ENCODE peak calls at places on chromosomes 4 and X, in eight cellular contexts. One of them, this sample, is unnamed.

GRCh38 chr4:105963461-105964400 is 68.5 kb downstream of the NPNT start:
- DNase-seq in fibroblast of lung: no peak
- DNase-seq in HCT116: peak; percentile 24
- DNase-seq in HepG2: no peak
- DNase-seq in OCI-LY7: no peak
- DNase-seq in GM23338: no peak
- DNase-seq in PC-3: peak; percentile 52
- DNase-seq in mesendoderm: no peak
- DNase-seq in this sample: peak; percentile 18

GRCh38 chrX:43595931-43596330 is 60.2 kb upstream of the MAOA start:
- DNase-seq in OCI-LY7: no peak
- DNase-seq in PC-3: no peak
- DNase-seq in HepG2: no peak
- DNase-seq in fibroblast of lung: peak; percentile 62
- DNase-seq in HCT116: no peak
- DNase-seq in GM23338: no peak
- DNase-seq in mesendoderm: no peak
- DNase-seq in this sample: no peak

GRCh38 chr4:47907247-47907646 is 7.1 kb downstream of the NFXL1 start:
- DNase-seq in mesendoderm: no peak
- DNase-seq in PC-3: no peak
- DNase-seq in HepG2: no peak
- DNase-seq in HCT116: no peak
- DNase-seq in GM23338: no peak
- DNase-seq in OCI-LY7: no peak
- DNase-seq in fibroblast of lung: no peak
- DNase-seq in this sample: no peak

GRCh38 chr4:75512336-75513211 is 1.6 kb downstream of the RCHY1 start:
- DNase-seq in PC-3: peak; percentile 11
- DNase-seq in HepG2: peak; percentile 24
- DNase-seq in GM23338: no peak
- DNase-seq in OCI-LY7: peak; percentile 60
- DNase-seq in mesendoderm: peak; percentile 69
- DNase-seq in fibroblast of lung: peak; percentile 41
- DNase-seq in HCT116: no peak
- DNase-seq in this sample: peak; percentile 57

GRCh38 chr4:114393295-114394038 is 205.1 kb upstream of the UGT8 start:
- DNase-seq in mesendoderm: no peak
- DNase-seq in fibroblast of lung: no peak
- DNase-seq in OCI-LY7: no peak
- DNase-seq in HepG2: no peak
- DNase-seq in PC-3: no peak
- DNase-seq in GM23338: no peak
- DNase-seq in HCT116: no peak
- DNase-seq in this sample: no peak

GRCh38 chrX:53714580-53715335 is 28.2 kb upstream of the HUWE1 start:
- DNase-seq in HCT116: peak; percentile 4
- DNase-seq in fibroblast of lung: peak; percentile 37
- DNase-seq in mesendoderm: peak; percentile 46
- DNase-seq in GM23338: peak; percentile 15
- DNase-seq in OCI-LY7: peak; percentile 72
- DNase-seq in HepG2: no peak
- DNase-seq in PC-3: peak; percentile 89
- DNase-seq in this sample: no peak

GRCh38 chrX:129522184-129523059 is 868 bp downstream of the SMARCA1 start:
- DNase-seq in HCT116: peak; percentile 16
- DNase-seq in HepG2: peak; percentile 64
- DNase-seq in OCI-LY7: no peak
- DNase-seq in mesendoderm: peak; percentile 61
- DNase-seq in PC-3: peak; percentile 63
- DNase-seq in GM23338: peak; percentile 76
- DNase-seq in fibroblast of lung: peak; percentile 60
- DNase-seq in this sample: peak; percentile 81

GRCh38 chrX:131217878-131218486 is 71.1 kb downstream of the IGSF1 start:
- DNase-seq in fibroblast of lung: no peak
- DNase-seq in GM23338: no peak
- DNase-seq in HepG2: peak; percentile 1
- DNase-seq in OCI-LY7: no peak
- DNase-seq in mesendoderm: no peak
- DNase-seq in PC-3: no peak
- DNase-seq in HCT116: no peak
- DNase-seq in this sample: no peak

GRCh38 chrX:154805696-154806091 is 409 bp upstream of the MPP1 start:
- DNase-seq in PC-3: no peak
- DNase-seq in HepG2: no peak
- DNase-seq in mesendoderm: peak; percentile 31
- DNase-seq in OCI-LY7: no peak
- DNase-seq in fibroblast of lung: peak; percentile 43
- DNase-seq in HCT116: no peak
- DNase-seq in GM23338: peak; percentile 39
- DNase-seq in this sample: no peak

GRCh38 chrX:46588263-46588662 is 14.7 kb downstream of the CHST7 start:
- DNase-seq in OCI-LY7: peak; percentile 45
- DNase-seq in HCT116: no peak
- DNase-seq in HepG2: no peak
- DNase-seq in PC-3: peak; percentile 22
- DNase-seq in fibroblast of lung: peak; percentile 59
- DNase-seq in GM23338: peak; percentile 68
- DNase-seq in mesendoderm: peak; percentile 52
- DNase-seq in this sample: peak; percentile 29

GRCh38 chr4:109701566-109702399 is 1.5 kb downstream of the CASP6 start:
- DNase-seq in HepG2: peak; percentile 25
- DNase-seq in HCT116: no peak
- DNase-seq in GM23338: peak; percentile 58
- DNase-seq in OCI-LY7: peak; percentile 11
- DNase-seq in fibroblast of lung: peak; percentile 7
- DNase-seq in mesendoderm: peak; percentile 92
- DNase-seq in PC-3: peak; percentile 21
- DNase-seq in this sample: peak; percentile 1

DNA sequence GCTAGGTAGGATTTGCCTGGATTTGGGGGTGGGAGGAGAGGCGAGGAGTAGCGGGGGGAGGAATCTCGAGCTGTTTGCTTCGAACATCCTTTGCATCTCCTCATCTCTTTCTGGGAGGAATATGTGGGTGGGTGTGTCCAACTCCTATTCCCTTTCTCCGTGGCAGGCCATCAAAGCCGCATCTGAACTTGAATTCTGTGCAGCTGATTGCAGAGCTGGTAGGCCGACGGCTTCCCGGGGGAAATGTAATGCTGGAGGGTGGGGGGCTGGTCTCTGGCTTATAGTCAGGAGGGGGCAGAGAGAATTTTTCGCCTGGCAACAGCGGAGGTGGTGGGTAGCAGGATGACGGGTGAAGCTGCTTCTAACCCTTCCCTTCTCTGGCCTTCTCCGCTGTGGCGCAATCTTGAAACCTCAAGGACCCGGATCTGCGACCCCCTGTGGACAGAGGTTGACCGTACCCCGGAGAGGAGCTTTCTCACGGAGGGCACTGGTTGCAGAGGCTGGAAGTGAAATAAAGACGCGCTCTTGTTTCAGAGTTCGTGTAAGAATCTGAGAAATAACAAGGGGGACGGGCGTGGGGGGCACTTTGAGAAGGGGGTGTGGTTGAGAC is 654 bp downstream of the ZCCHC12 start:
- DNase-seq in PC-3: no peak
- DNase-seq in HCT116: no peak
- DNase-seq in OCI-LY7: no peak
- DNase-seq in fibroblast of lung: no peak
- DNase-seq in HepG2: no peak
- DNase-seq in mesendoderm: peak; percentile 32
- DNase-seq in GM23338: peak; percentile 47
- DNase-seq in this sample: no peak
- H3K4me3 ChIP-seq in PC-3: peak overlapping the region; percentile 61
- H3K4me3 ChIP-seq in HCT116: peak overlapping the region; percentile 33
- H3K4me3 ChIP-seq in OCI-LY7: no peak overlapping the region
- H3K4me3 ChIP-seq in fibroblast of lung: no peak overlapping the region
- H3K4me3 ChIP-seq in HepG2: peak overlapping the region; percentile 23
- H3K4me3 ChIP-seq in mesendoderm: no peak overlapping the region
- H3K4me3 ChIP-seq in GM23338: peak overlapping the region; percentile 55
- H3K4me3 ChIP-seq in this sample: peak overlapping the region; percentile 59

GRCh38 chr4:7717161-7717560 is 222.5 kb downstream of the AFAP1 start:
- DNase-seq in PC-3: no peak
- DNase-seq in HepG2: no peak
- DNase-seq in OCI-LY7: no peak
- DNase-seq in HCT116: no peak
- DNase-seq in mesendoderm: no peak
- DNase-seq in GM23338: no peak
- DNase-seq in fibroblast of lung: no peak
- DNase-seq in this sample: no peak
- H3K4me2 ChIP-seq in PC-3: no peak overlapping the region
- H3K4me2 ChIP-seq in HepG2: no peak overlapping the region
- H3K4me2 ChIP-seq in OCI-LY7: no peak overlapping the region
- H3K4me2 ChIP-seq in HCT116: no peak overlapping the region
- H3K4me2 ChIP-seq in mesendoderm: no peak overlapping the region
- H3K4me2 ChIP-seq in GM23338: no peak overlapping the region
- H3K4me2 ChIP-seq in fibroblast of lung: no peak overlapping the region
- H3K4me2 ChIP-seq in this sample: no peak overlapping the region

GRCh38 chrX:23901805-23902204 is 5.9 kb downstream of the APOO start:
- DNase-seq in HCT116: peak; percentile 67
- DNase-seq in fibroblast of lung: peak; percentile 87
- DNase-seq in PC-3: peak; percentile 70
- DNase-seq in GM23338: peak; percentile 63
- DNase-seq in OCI-LY7: peak; percentile 71
- DNase-seq in HepG2: peak; percentile 77
- DNase-seq in mesendoderm: peak; percentile 81
- DNase-seq in this sample: peak; percentile 84

GRCh38 chrX:23901065-23901464 is 6.7 kb downstream of the APOO start:
- DNase-seq in fibroblast of lung: peak; percentile 46
- DNase-seq in OCI-LY7: no peak
- DNase-seq in HepG2: peak; percentile 51
- DNase-seq in mesendoderm: peak; percentile 47
- DNase-seq in HCT116: peak; percentile 73
- DNase-seq in GM23338: no peak
- DNase-seq in PC-3: peak; percentile 87
- DNase-seq in this sample: peak; percentile 87

GRCh38 chrX:23898412-23898959 is 9.3 kb downstream of the APOO start:
- DNase-seq in mesendoderm: no peak
- DNase-seq in PC-3: peak; percentile 69
- DNase-seq in HepG2: no peak
- DNase-seq in GM23338: no peak
- DNase-seq in HCT116: no peak
- DNase-seq in OCI-LY7: no peak
- DNase-seq in fibroblast of lung: peak; percentile 44
- DNase-seq in this sample: peak; percentile 71

GRCh38 chrX:23902419-23902818 is 5.3 kb downstream of the APOO start:
- DNase-seq in HCT116: no peak
- DNase-seq in HepG2: peak; percentile 50
- DNase-seq in PC-3: peak; percentile 84
- DNase-seq in fibroblast of lung: peak; percentile 80
- DNase-seq in mesendoderm: peak; percentile 46
- DNase-seq in OCI-LY7: peak; percentile 50
- DNase-seq in GM23338: peak; percentile 58
- DNase-seq in this sample: peak; percentile 65

DNA sequence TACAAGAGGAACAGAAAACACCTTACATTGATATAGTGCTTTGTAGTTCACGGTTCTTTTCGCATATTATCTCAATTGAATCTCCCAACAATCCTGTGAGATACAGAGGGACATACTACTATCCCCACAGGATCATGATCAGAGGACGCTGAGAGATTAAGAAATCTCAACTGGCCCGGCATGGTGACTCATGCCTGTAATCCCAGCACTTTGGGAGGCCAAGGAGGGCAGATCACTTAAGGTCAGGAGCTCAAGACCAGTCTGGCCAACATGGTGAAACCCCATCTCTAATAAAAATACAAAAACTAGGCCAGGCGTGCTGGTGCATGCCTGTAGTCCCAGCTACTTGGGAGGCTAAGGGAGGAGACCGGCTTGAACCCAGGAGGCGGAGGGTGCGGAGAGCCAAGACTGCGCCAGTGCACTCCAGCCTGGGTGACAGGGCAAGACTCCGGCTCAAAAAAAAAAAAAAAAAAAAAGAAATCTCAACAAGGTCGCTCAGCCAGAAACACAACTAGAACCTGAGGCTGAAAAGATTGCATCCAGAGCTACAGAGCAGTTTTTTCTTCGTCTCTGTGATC is 7.4 kb downstream of the APOO start:
- DNase-seq in PC-3: no peak
- DNase-seq in OCI-LY7: no peak
- DNase-seq in mesendoderm: peak; percentile 71
- DNase-seq in GM23338: no peak
- DNase-seq in HepG2: no peak
- DNase-seq in HCT116: no peak
- DNase-seq in fibroblast of lung: no peak
- DNase-seq in this sample: peak; percentile 65
- H3K27ac ChIP-seq in PC-3: peak overlapping the region; percentile 92
- H3K27ac ChIP-seq in OCI-LY7: no peak overlapping the region
- H3K27ac ChIP-seq in mesendoderm: no peak overlapping the region
- H3K27ac ChIP-seq in GM23338: no peak overlapping the region
- H3K27ac ChIP-seq in HepG2: no peak overlapping the region
- H3K27ac ChIP-seq in HCT116: peak overlapping the region; percentile 81
- H3K27ac ChIP-seq in fibroblast of lung: no peak overlapping the region
- H3K27ac ChIP-seq in this sample: peak overlapping the region; percentile 45

GRCh38 chr4:38803833-38804653 is 548 bp downstream of the TLR1 start:
- DNase-seq in HCT116: no peak
- DNase-seq in mesendoderm: no peak
- DNase-seq in HepG2: no peak
- DNase-seq in PC-3: peak; percentile 23
- DNase-seq in OCI-LY7: peak; percentile 8
- DNase-seq in GM23338: no peak
- DNase-seq in fibroblast of lung: no peak
- DNase-seq in this sample: no peak

GRCh38 chr4:38804654-38805295 is at the start of gene TLR1:
- DNase-seq in PC-3: peak; percentile 65
- DNase-seq in HepG2: peak; percentile 25
- DNase-seq in OCI-LY7: peak; percentile 72
- DNase-seq in HCT116: peak; percentile 18
- DNase-seq in GM23338: peak; percentile 27
- DNase-seq in fibroblast of lung: peak; percentile 69
- DNase-seq in mesendoderm: peak; percentile 11
- DNase-seq in this sample: peak; percentile 57

GRCh38 chr4:38800956-38801450 is 3.6 kb downstream of the TLR1 start:
- DNase-seq in HepG2: no peak
- DNase-seq in PC-3: no peak
- DNase-seq in GM23338: no peak
- DNase-seq in HCT116: no peak
- DNase-seq in fibroblast of lung: no peak
- DNase-seq in mesendoderm: no peak
- DNase-seq in OCI-LY7: no peak
- DNase-seq in this sample: no peak

GRCh38 chr4:38802561-38803355 is 1.8 kb downstream of the TLR1 start:
- DNase-seq in HepG2: no peak
- DNase-seq in OCI-LY7: peak; percentile 80
- DNase-seq in mesendoderm: peak; percentile 33
- DNase-seq in GM23338: peak; percentile 42
- DNase-seq in PC-3: peak; percentile 7
- DNase-seq in fibroblast of lung: no peak
- DNase-seq in HCT116: no peak
- DNase-seq in this sample: no peak

DNA sequence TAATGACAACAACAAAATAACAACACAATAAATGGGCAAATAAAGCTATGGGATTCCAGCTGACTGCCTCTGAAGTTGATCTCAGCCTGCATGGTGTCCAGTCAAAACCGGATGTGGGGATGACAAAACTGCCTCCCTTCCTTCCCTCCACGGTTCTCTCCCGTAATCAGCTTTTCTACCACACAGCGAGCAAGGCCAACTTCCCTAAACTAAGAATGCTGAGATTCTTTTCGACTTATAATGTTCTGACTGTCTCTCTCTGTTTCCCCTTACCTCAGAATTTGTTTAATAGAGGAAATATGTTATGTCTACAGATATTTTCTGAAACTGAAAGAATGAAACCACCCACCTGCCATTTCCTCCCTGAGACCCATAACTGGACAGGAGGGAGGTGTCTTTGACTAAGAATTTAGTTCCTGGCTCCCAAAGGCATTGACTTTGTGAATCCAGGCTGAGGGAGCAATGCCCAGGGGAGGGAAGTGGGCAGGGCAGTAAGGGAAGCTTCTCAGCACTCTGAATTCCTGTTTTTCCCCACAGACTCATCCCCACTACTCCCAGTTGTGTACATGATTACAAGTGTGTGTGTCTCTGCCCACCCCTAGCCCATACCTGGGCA is 1.0 kb upstream of the TLR1 start:
- DNase-seq in fibroblast of lung: no peak
- DNase-seq in HepG2: no peak
- DNase-seq in HCT116: no peak
- DNase-seq in PC-3: no peak
- DNase-seq in OCI-LY7: peak; percentile 85
- DNase-seq in mesendoderm: no peak
- DNase-seq in GM23338: no peak
- DNase-seq in this sample: no peak
- H3K4me3 ChIP-seq in fibroblast of lung: no peak overlapping the region
- H3K4me3 ChIP-seq in HepG2: no peak overlapping the region
- H3K4me3 ChIP-seq in HCT116: no peak overlapping the region
- H3K4me3 ChIP-seq in PC-3: no peak overlapping the region
- H3K4me3 ChIP-seq in OCI-LY7: peak overlapping the region; percentile 62
- H3K4me3 ChIP-seq in mesendoderm: no peak overlapping the region
- H3K4me3 ChIP-seq in GM23338: no peak overlapping the region
- H3K4me3 ChIP-seq in this sample: no peak overlapping the region